ENCODE peak calls at places on chromosomes 5 and 9, in eight cellular contexts. One of them, this sample, is unnamed.

GRCh38 chr5:8831854-8832253 is 714.0 kb downstream of the SEMA5A start:
- DNase-seq in bronchial epithelial cell: no peak
- DNase-seq in right atrium auricular region: no peak
- DNase-seq in astrocyte of the cerebellum: no peak
- DNase-seq in NB4: no peak
- DNase-seq in choroid plexus epithelial cell: peak; percentile 37
- DNase-seq in esophagus squamous epithelium: no peak
- DNase-seq in A549: no peak
- DNase-seq in this sample: peak; percentile 36

GRCh38 chr9:72979405-72980100 is 26.7 kb upstream of the ALDH1A1 start:
- DNase-seq in bronchial epithelial cell: peak; percentile 57
- DNase-seq in right atrium auricular region: no peak
- DNase-seq in astrocyte of the cerebellum: no peak
- DNase-seq in NB4: no peak
- DNase-seq in choroid plexus epithelial cell: no peak
- DNase-seq in esophagus squamous epithelium: no peak
- DNase-seq in A549: no peak
- DNase-seq in this sample: no peak

GRCh38 chr5:178642351-178642909 is 15.6 kb upstream of the CLK4 start:
- DNase-seq in bronchial epithelial cell: peak; percentile 96
- DNase-seq in right atrium auricular region: no peak
- DNase-seq in astrocyte of the cerebellum: peak; percentile 78
- DNase-seq in NB4: no peak
- DNase-seq in choroid plexus epithelial cell: peak; percentile 93
- DNase-seq in esophagus squamous epithelium: no peak
- DNase-seq in A549: no peak
- DNase-seq in this sample: peak; percentile 99

GRCh38 chr9:121558423-121558950 is 58.8 kb upstream of the GGTA1 start:
- DNase-seq in bronchial epithelial cell: no peak
- DNase-seq in right atrium auricular region: no peak
- DNase-seq in astrocyte of the cerebellum: no peak
- DNase-seq in NB4: peak; percentile 28
- DNase-seq in choroid plexus epithelial cell: no peak
- DNase-seq in esophagus squamous epithelium: no peak
- DNase-seq in A549: no peak
- DNase-seq in this sample: no peak

GRCh38 chr5:163571755-163572154 is 66.3 kb downstream of the MAT2B start:
- DNase-seq in bronchial epithelial cell: peak; percentile 20
- DNase-seq in right atrium auricular region: no peak
- DNase-seq in astrocyte of the cerebellum: peak; percentile 98
- DNase-seq in NB4: no peak
- DNase-seq in choroid plexus epithelial cell: peak; percentile 82
- DNase-seq in esophagus squamous epithelium: no peak
- DNase-seq in A549: no peak
- DNase-seq in this sample: peak; percentile 88

GRCh38 chr9:107872457-107873192 is 383.1 kb upstream of the KLF4 start:
- DNase-seq in bronchial epithelial cell: no peak
- DNase-seq in right atrium auricular region: no peak
- DNase-seq in astrocyte of the cerebellum: no peak
- DNase-seq in NB4: no peak
- DNase-seq in choroid plexus epithelial cell: no peak
- DNase-seq in esophagus squamous epithelium: no peak
- DNase-seq in A549: no peak
- DNase-seq in this sample: no peak

GRCh38 chr5:91302335-91302734 is 80.8 kb downstream of the ARRDC3 start:
- DNase-seq in bronchial epithelial cell: no peak
- DNase-seq in right atrium auricular region: no peak
- DNase-seq in astrocyte of the cerebellum: no peak
- DNase-seq in NB4: no peak
- DNase-seq in choroid plexus epithelial cell: no peak
- DNase-seq in esophagus squamous epithelium: no peak
- DNase-seq in A549: no peak
- DNase-seq in this sample: no peak

GRCh38 chr5:8184455-8185063 is 315.6 kb downstream of the MTRR start:
- DNase-seq in bronchial epithelial cell: peak; percentile 12
- DNase-seq in right atrium auricular region: no peak
- DNase-seq in astrocyte of the cerebellum: peak; percentile 1
- DNase-seq in NB4: peak; percentile 53
- DNase-seq in choroid plexus epithelial cell: peak; percentile 16
- DNase-seq in esophagus squamous epithelium: no peak
- DNase-seq in A549: peak; percentile 30
- DNase-seq in this sample: peak; percentile 19

GRCh38 chr9:76810377-76810957 is 46.2 kb downstream of the PCA3 start:
- DNase-seq in bronchial epithelial cell: peak; percentile 71
- DNase-seq in right atrium auricular region: no peak
- DNase-seq in astrocyte of the cerebellum: peak; percentile 65
- DNase-seq in NB4: peak; percentile 67
- DNase-seq in choroid plexus epithelial cell: peak; percentile 86
- DNase-seq in esophagus squamous epithelium: no peak
- DNase-seq in A549: peak; percentile 8
- DNase-seq in this sample: peak; percentile 84

GRCh38 chr5:77663081-77663863 is 24.8 kb upstream of the OTP start:
- DNase-seq in bronchial epithelial cell: no peak
- DNase-seq in right atrium auricular region: no peak
- DNase-seq in astrocyte of the cerebellum: no peak
- DNase-seq in NB4: no peak
- DNase-seq in choroid plexus epithelial cell: no peak
- DNase-seq in esophagus squamous epithelium: no peak
- DNase-seq in A549: no peak
- DNase-seq in this sample: no peak

GRCh38 chr9:38338359-38339014 is 54.0 kb upstream of the ALDH1B1 start:
- DNase-seq in bronchial epithelial cell: no peak
- DNase-seq in right atrium auricular region: no peak
- DNase-seq in astrocyte of the cerebellum: no peak
- DNase-seq in NB4: no peak
- DNase-seq in choroid plexus epithelial cell: no peak
- DNase-seq in esophagus squamous epithelium: no peak
- DNase-seq in A549: no peak
- DNase-seq in this sample: no peak

GRCh38 chr9:126516936-126517750 is 96.6 kb upstream of the LMX1B start:
- DNase-seq in bronchial epithelial cell: peak; percentile 78
- DNase-seq in right atrium auricular region: peak; percentile 87
- DNase-seq in astrocyte of the cerebellum: peak; percentile 35
- DNase-seq in NB4: peak; percentile 87
- DNase-seq in choroid plexus epithelial cell: peak; percentile 75
- DNase-seq in esophagus squamous epithelium: no peak
- DNase-seq in A549: peak; percentile 61
- DNase-seq in this sample: peak; percentile 78

GRCh38 chr9:105842023-105842644 is 147.8 kb downstream of the TMEM38B start:
- DNase-seq in bronchial epithelial cell: peak; percentile 50
- DNase-seq in right atrium auricular region: no peak
- DNase-seq in astrocyte of the cerebellum: peak; percentile 16
- DNase-seq in NB4: peak; percentile 50
- DNase-seq in choroid plexus epithelial cell: peak; percentile 67
- DNase-seq in esophagus squamous epithelium: no peak
- DNase-seq in A549: peak; percentile 34
- DNase-seq in this sample: peak; percentile 59

GRCh38 chr9:78221425-78221824 is 14.4 kb upstream of the CEP78 start:
- DNase-seq in bronchial epithelial cell: no peak
- DNase-seq in right atrium auricular region: no peak
- DNase-seq in astrocyte of the cerebellum: no peak
- DNase-seq in NB4: no peak
- DNase-seq in choroid plexus epithelial cell: no peak
- DNase-seq in esophagus squamous epithelium: no peak
- DNase-seq in A549: no peak
- DNase-seq in this sample: peak; percentile 39

GRCh38 chr5:159094745-159095144 is 5.0 kb downstream of the EBF1 start:
- DNase-seq in bronchial epithelial cell: peak; percentile 57
- DNase-seq in right atrium auricular region: peak; percentile 95
- DNase-seq in astrocyte of the cerebellum: peak; percentile 69
- DNase-seq in NB4: peak; percentile 93
- DNase-seq in choroid plexus epithelial cell: peak; percentile 95
- DNase-seq in esophagus squamous epithelium: no peak
- DNase-seq in A549: peak; percentile 73
- DNase-seq in this sample: peak; percentile 94

GRCh38 chr5:1312206-1312605 is 17.3 kb upstream of the TERT start:
- DNase-seq in bronchial epithelial cell: no peak
- DNase-seq in right atrium auricular region: no peak
- DNase-seq in astrocyte of the cerebellum: no peak
- DNase-seq in NB4: no peak
- DNase-seq in choroid plexus epithelial cell: no peak
- DNase-seq in esophagus squamous epithelium: no peak
- DNase-seq in A549: no peak
- DNase-seq in this sample: no peak

GRCh38 chr5:71629950-71630349 is 42.8 kb downstream of the MCCC2 start:
- DNase-seq in bronchial epithelial cell: no peak
- DNase-seq in right atrium auricular region: no peak
- DNase-seq in astrocyte of the cerebellum: no peak
- DNase-seq in NB4: no peak
- DNase-seq in choroid plexus epithelial cell: no peak
- DNase-seq in esophagus squamous epithelium: no peak
- DNase-seq in A549: no peak
- DNase-seq in this sample: no peak

GRCh38 chr5:52392321-52392720 is 395.4 kb upstream of the ITGA1 start:
- DNase-seq in bronchial epithelial cell: no peak
- DNase-seq in right atrium auricular region: no peak
- DNase-seq in astrocyte of the cerebellum: no peak
- DNase-seq in NB4: no peak
- DNase-seq in choroid plexus epithelial cell: no peak
- DNase-seq in esophagus squamous epithelium: no peak
- DNase-seq in A549: no peak
- DNase-seq in this sample: no peak

GRCh38 chr9:78745996-78746395 is 449.1 kb downstream of the PSAT1 start:
- DNase-seq in bronchial epithelial cell: no peak
- DNase-seq in right atrium auricular region: no peak
- DNase-seq in astrocyte of the cerebellum: no peak
- DNase-seq in NB4: no peak
- DNase-seq in choroid plexus epithelial cell: peak; percentile 5
- DNase-seq in esophagus squamous epithelium: no peak
- DNase-seq in A549: no peak
- DNase-seq in this sample: no peak

GRCh38 chr9:14309403-14309802 is 4.5 kb downstream of the NFIB start:
- DNase-seq in bronchial epithelial cell: peak; percentile 65
- DNase-seq in right atrium auricular region: no peak
- DNase-seq in astrocyte of the cerebellum: peak; percentile 82
- DNase-seq in NB4: no peak
- DNase-seq in choroid plexus epithelial cell: peak; percentile 80
- DNase-seq in esophagus squamous epithelium: no peak
- DNase-seq in A549: no peak
- DNase-seq in this sample: peak; percentile 83

GRCh38 chr5:177371120-177371537 is 13.1 kb upstream of the SLC34A1 start:
- DNase-seq in bronchial epithelial cell: no peak
- DNase-seq in right atrium auricular region: no peak
- DNase-seq in astrocyte of the cerebellum: no peak
- DNase-seq in NB4: no peak
- DNase-seq in choroid plexus epithelial cell: no peak
- DNase-seq in esophagus squamous epithelium: no peak
- DNase-seq in A549: no peak
- DNase-seq in this sample: no peak

GRCh38 chr5:177370488-177371119 is 12.9 kb downstream of the RGS14 start:
- DNase-seq in bronchial epithelial cell: peak; percentile 86
- DNase-seq in right atrium auricular region: peak; percentile 73
- DNase-seq in astrocyte of the cerebellum: peak; percentile 55
- DNase-seq in NB4: peak; percentile 59
- DNase-seq in choroid plexus epithelial cell: peak; percentile 95
- DNase-seq in esophagus squamous epithelium: no peak
- DNase-seq in A549: peak; percentile 89
- DNase-seq in this sample: peak; percentile 94

GRCh38 chr5:177372534-177372896 is 11.7 kb upstream of the SLC34A1 start:
- DNase-seq in bronchial epithelial cell: no peak
- DNase-seq in right atrium auricular region: no peak
- DNase-seq in astrocyte of the cerebellum: no peak
- DNase-seq in NB4: peak; percentile 56
- DNase-seq in choroid plexus epithelial cell: no peak
- DNase-seq in esophagus squamous epithelium: no peak
- DNase-seq in A549: no peak
- DNase-seq in this sample: no peak

GRCh38 chr5:177372910-177373309 is 11.3 kb upstream of the SLC34A1 start:
- DNase-seq in bronchial epithelial cell: no peak
- DNase-seq in right atrium auricular region: no peak
- DNase-seq in astrocyte of the cerebellum: no peak
- DNase-seq in NB4: no peak
- DNase-seq in choroid plexus epithelial cell: no peak
- DNase-seq in esophagus squamous epithelium: no peak
- DNase-seq in A549: no peak
- DNase-seq in this sample: no peak

GRCh38 chr5:177371705-177372533 is 12.3 kb upstream of the SLC34A1 start:
- DNase-seq in bronchial epithelial cell: no peak
- DNase-seq in right atrium auricular region: no peak
- DNase-seq in astrocyte of the cerebellum: no peak
- DNase-seq in NB4: no peak
- DNase-seq in choroid plexus epithelial cell: no peak
- DNase-seq in esophagus squamous epithelium: no peak
- DNase-seq in A549: no peak
- DNase-seq in this sample: no peak
- H3K4me3 ChIP-seq in bronchial epithelial cell: peak overlapping the region; percentile 46
- H3K4me3 ChIP-seq in right atrium auricular region: peak overlapping the region; percentile 36
- H3K4me3 ChIP-seq in astrocyte of the cerebellum: no peak overlapping the region
- H3K4me3 ChIP-seq in NB4: no peak overlapping the region
- H3K4me3 ChIP-seq in choroid plexus epithelial cell: no peak overlapping the region
- H3K4me3 ChIP-seq in esophagus squamous epithelium: peak overlapping the region; percentile 68
- H3K4me3 ChIP-seq in A549: peak overlapping the region; percentile 48
- H3K4me3 ChIP-seq in this sample: peak overlapping the region; percentile 66

GRCh38 chr5:43232943-43233833 is 41.2 kb downstream of the NIM1K start:
- DNase-seq in bronchial epithelial cell: no peak
- DNase-seq in right atrium auricular region: no peak
- DNase-seq in astrocyte of the cerebellum: no peak
- DNase-seq in NB4: no peak
- DNase-seq in choroid plexus epithelial cell: no peak
- DNase-seq in esophagus squamous epithelium: no peak
- DNase-seq in A549: no peak
- DNase-seq in this sample: no peak

GRCh38 chr5:43225649-43226245 is 33.7 kb downstream of the NIM1K start:
- DNase-seq in bronchial epithelial cell: no peak
- DNase-seq in right atrium auricular region: no peak
- DNase-seq in astrocyte of the cerebellum: no peak
- DNase-seq in NB4: no peak
- DNase-seq in choroid plexus epithelial cell: no peak
- DNase-seq in esophagus squamous epithelium: no peak
- DNase-seq in A549: no peak
- DNase-seq in this sample: no peak

GRCh38 chr5:43231977-43232376 is 40.0 kb downstream of the NIM1K start:
- DNase-seq in bronchial epithelial cell: peak; percentile 15
- DNase-seq in right atrium auricular region: no peak
- DNase-seq in astrocyte of the cerebellum: no peak
- DNase-seq in NB4: peak; percentile 24
- DNase-seq in choroid plexus epithelial cell: peak; percentile 17
- DNase-seq in esophagus squamous epithelium: no peak
- DNase-seq in A549: no peak
- DNase-seq in this sample: peak; percentile 7

GRCh38 chr5:43227655-43228054 is 35.6 kb downstream of the NIM1K start:
- DNase-seq in bronchial epithelial cell: peak; percentile 49
- DNase-seq in right atrium auricular region: no peak
- DNase-seq in astrocyte of the cerebellum: peak; percentile 46
- DNase-seq in NB4: peak; percentile 37
- DNase-seq in choroid plexus epithelial cell: peak; percentile 87
- DNase-seq in esophagus squamous epithelium: no peak
- DNase-seq in A549: peak; percentile 60
- DNase-seq in this sample: peak; percentile 78
- TF ChIP-seq CTCF in bronchial epithelial cell: peak; percentile 25
- TF ChIP-seq CTCF in right atrium auricular region: peak; percentile 46
- TF ChIP-seq CTCF in astrocyte of the cerebellum: peak; percentile 49
- TF ChIP-seq CTCF in NB4: peak; percentile 35
- TF ChIP-seq CTCF in choroid plexus epithelial cell: peak; percentile 62
- TF ChIP-seq CTCF in esophagus squamous epithelium: peak; percentile 49
- TF ChIP-seq CTCF in A549: peak; percentile 70
- TF ChIP-seq CTCF in this sample: peak; percentile 62

GRCh38 chr5:93583799-93584530 is 943 bp downstream of the NR2F1 start:
- DNase-seq in bronchial epithelial cell: no peak
- DNase-seq in right atrium auricular region: peak; percentile 58
- DNase-seq in astrocyte of the cerebellum: no peak
- DNase-seq in NB4: peak; percentile 82
- DNase-seq in choroid plexus epithelial cell: no peak
- DNase-seq in esophagus squamous epithelium: no peak
- DNase-seq in A549: no peak
- DNase-seq in this sample: peak; percentile 65
- H3K4me3 ChIP-seq in bronchial epithelial cell: peak overlapping the region; percentile 44
- H3K4me3 ChIP-seq in right atrium auricular region: peak overlapping the region; percentile 72
- H3K4me3 ChIP-seq in astrocyte of the cerebellum: peak overlapping the region; percentile 98
- H3K4me3 ChIP-seq in NB4: peak overlapping the region; percentile 61
- H3K4me3 ChIP-seq in choroid plexus epithelial cell: peak overlapping the region; percentile 69
- H3K4me3 ChIP-seq in esophagus squamous epithelium: peak overlapping the region; percentile 76
- H3K4me3 ChIP-seq in A549: peak overlapping the region; percentile 78
- H3K4me3 ChIP-seq in this sample: peak overlapping the region; percentile 89

GRCh38 chr9:36136894-36137391 is 410 bp downstream of the GLIPR2 start:
- DNase-seq in bronchial epithelial cell: no peak
- DNase-seq in right atrium auricular region: no peak
- DNase-seq in astrocyte of the cerebellum: no peak
- DNase-seq in NB4: peak; percentile 27
- DNase-seq in choroid plexus epithelial cell: no peak
- DNase-seq in esophagus squamous epithelium: no peak
- DNase-seq in A549: no peak
- DNase-seq in this sample: no peak
- TF ChIP-seq CTCF in bronchial epithelial cell: no peak
- TF ChIP-seq CTCF in right atrium auricular region: no peak
- TF ChIP-seq CTCF in astrocyte of the cerebellum: no peak
- TF ChIP-seq CTCF in NB4: no peak
- TF ChIP-seq CTCF in choroid plexus epithelial cell: no peak
- TF ChIP-seq CTCF in esophagus squamous epithelium: no peak
- TF ChIP-seq CTCF in A549: no peak
- TF ChIP-seq CTCF in this sample: no peak

This sample was measured in fibroblast of pulmonary artery.